ENCODE peak calls at places on chromosome 21, in five cellular contexts. D is GM12891; L is CD4-positive, alpha-beta T cell; P is WTC11; R is activated CD4-positive, CD25-positive, alpha-beta regulatory T cell treated with anti-CD3 and anti-CD28 coated beads, Interleukin-2, amount 50 U/mL, for 72 hours. Z is an unnamed sample.

GRCh38 chr21:44253832-44254700 is 7.6 kb downstream of the DNMT3L start:
- DNase-seq in D (no peak), L (no peak), P (no peak), R (peak), Z (no peak)

GRCh38 chr21:33384851-33385331 is 18.3 kb upstream of the IFNGR2 start:
- DNase-seq in D (no peak), L (no peak), P (no peak), R (no peak), Z (no peak)

GRCh38 chr21:43467785-43468184 is 40.9 kb upstream of the SIK1 start:
- DNase-seq in D (no peak), L (no peak), P (no peak), R (peak), Z (no peak)

GRCh38 chr21:39951183-39952101 is 84.2 kb downstream of the PCP4 start:
- DNase-seq in D (no peak), L (no peak), P (no peak), R (no peak), Z (no peak)

GRCh38 chr21:15908187-15908586 is 178.4 kb downstream of the USP25 start:
- DNase-seq in D (no peak), L (no peak), P (no peak), R (no peak), Z (no peak)

GRCh38 chr21:41133896-41134522 is 34.0 kb upstream of the BACE2 start:
- DNase-seq in D (peak), L (no peak), P (no peak), R (no peak), Z (peak)

GRCh38 chr21:21029159-21029558 is 30.9 kb downstream of the NCAM2 start:
- DNase-seq in D (no peak), L (no peak), P (no peak), R (no peak), Z (peak)

GRCh38 chr21:45970674-45971486 is 10.7 kb upstream of the COL6A1 start:
- DNase-seq in D (no peak), L (no peak), P (peak), R (no peak), Z (peak)

GRCh38 chr21:35974801-35975200 is 85.5 kb downstream of the SETD4 start:
- DNase-seq in D (no peak), L (no peak), P (no peak), R (no peak), Z (no peak)

GRCh38 chr21:44366586-44367211 is 13.3 kb downstream of the TRPM2 start:
- DNase-seq in D (no peak), L (no peak), P (no peak), R (no peak), Z (no peak)

GRCh38 chr21:33230518-33231324 is 983 bp downstream of the IFNAR2 start:
- DNase-seq in D (peak), L (no peak), P (peak), R (peak), Z (peak)

GRCh38 chr21:38171723-38172344 is 85.0 kb upstream of the KCNJ15 start:
- DNase-seq in D (no peak), L (no peak), P (peak), R (no peak), Z (peak)

GRCh38 chr21:40047993-40048730 is 180.9 kb downstream of the PCP4 start:
- DNase-seq in D (no peak), L (no peak), P (no peak), R (no peak), Z (peak)

GRCh38 chr21:42039470-42039901 is 29.3 kb upstream of the ZBTB21 start:
- DNase-seq in D (no peak), L (no peak), P (no peak), R (no peak), Z (peak)

GRCh38 chr21:20647603-20648002 is 350.6 kb upstream of the NCAM2 start:
- DNase-seq in D (no peak), L (no peak), P (no peak), R (no peak), Z (no peak)

GRCh38 chr21:14690886-14691285 is 144.8 kb upstream of the SAMSN1 start:
- DNase-seq in D (no peak), L (no peak), P (no peak), R (no peak), Z (no peak)

GRCh38 chr21:29557200-29557599 is 258.5 kb downstream of the BACH1 start:
- DNase-seq in D (no peak), L (no peak), P (no peak), R (no peak), Z (no peak)

GRCh38 chr21:42193131-42193671 is 25.7 kb upstream of the ABCG1 start:
- DNase-seq in D (no peak), L (peak), P (no peak), R (peak), Z (no peak)